ENCODE peak calls at places on chromosomes 11 and 22, in seven cellular contexts. W, Z, U, V, M, N and T are unnamed samples. For H3K4me1, the result is how much of the 10 kb centered on the place peaks cover.

GRCh38 chr11:124656759-124657627 is 16.5 kb downstream of the SIAE start:
- DNase-seq in W (no peak), Z (no peak), U (no peak), V (no peak), M (no peak), N (no peak), T (no peak)

GRCh38 chr11:28400236-28401100 is 292.3 kb downstream of the METTL15 start:
- DNase-seq in W (no peak), Z (no peak), U (no peak), V (no peak), M (no peak), N (no peak), T (no peak)

GRCh38 chr11:46330154-46330886 is 16.9 kb upstream of the DGKZ start:
- DNase-seq in W (no peak), Z (no peak), U (no peak), V (no peak), M (no peak), N (no peak), T (no peak)

GRCh38 chr22:43637267-43637666 is 174.8 kb downstream of the EFCAB6 start:
- DNase-seq in W (no peak), Z (no peak), U (no peak), V (no peak), M (no peak), N (no peak), T (no peak)

GRCh38 chr11:72523991-72524390 is 89.7 kb upstream of the CLPB start:
- DNase-seq in W (no peak), Z (no peak), U (no peak), V (no peak), M (no peak), N (no peak), T (no peak)

GRCh38 chr11:132779487-132779886 is 752.8 kb downstream of the OPCML start:
- DNase-seq in W (no peak), Z (no peak), U (no peak), V (no peak), M (no peak), N (no peak), T (no peak)

GRCh38 chr22:30947821-30948454 is 20.6 kb downstream of the MORC2 start:
- DNase-seq in W (peak), Z (peak), U (no peak), V (no peak), M (no peak), N (no peak), T (no peak)

GRCh38 chr11:31509017-31509411 is 408 bp downstream of the IMMP1L start:
- DNase-seq in W (no peak), Z (no peak), U (no peak), V (no peak), M (no peak), N (no peak), T (no peak)

GRCh38 chr22:31956360-31956759 is 12.0 kb downstream of the YWHAH start:
- DNase-seq in W (no peak), Z (no peak), U (no peak), V (no peak), M (no peak), N (no peak), T (no peak)

GRCh38 chr11:100875521-100875869 is 188.4 kb downstream of the ARHGAP42 start:
- DNase-seq in W (no peak), Z (no peak), U (no peak), V (no peak), M (no peak), N (no peak), T (no peak)

GRCh38 chr11:129215506-129216245 is 23.6 kb upstream of the ARHGAP32 start:
- DNase-seq in W (no peak), Z (no peak), U (no peak), V (no peak), M (no peak), N (no peak), T (no peak)

GRCh38 chr11:117052196-117053149 is 45.8 kb downstream of the SIK3 start:
- DNase-seq in W (no peak), Z (no peak), U (no peak), V (no peak), M (no peak), N (no peak), T (no peak)

GRCh38 chr11:2678396-2678795 is 21.4 kb downstream of the KCNQ1OT1 start:
- DNase-seq in W (no peak), Z (no peak), U (no peak), V (no peak), M (no peak), N (no peak), T (no peak)

GRCh38 chr22:32644252-32645100 is 157.0 kb upstream of the TIMP3 start:
- DNase-seq in W (peak), Z (peak), U (peak), V (peak), M (peak), N (peak), T (peak)

GRCh38 chr22:20748820-20749428 is 25.0 kb upstream of the SERPIND1 start:
- DNase-seq in W (no peak), Z (no peak), U (no peak), V (no peak), M (peak), N (no peak), T (no peak)

GRCh38 chr11:72724021-72724561 is 28.1 kb downstream of the ARAP1 start:
- DNase-seq in W (no peak), Z (no peak), U (no peak), V (no peak), M (no peak), N (no peak), T (no peak)

GRCh38 chr11:23406131-23406819 is 546.0 kb upstream of the CCDC179 start:
- DNase-seq in W (no peak), Z (no peak), U (no peak), V (no peak), M (no peak), N (peak), T (no peak)

GRCh38 chr11:17544181-17544622 is at the start of gene USH1C:
- DNase-seq in W (no peak), Z (no peak), U (no peak), V (no peak), M (peak), N (no peak), T (no peak)

GRCh38 chr11:96620464-96621044 is 230.7 kb downstream of the JRKL start:
- DNase-seq in W (no peak), Z (no peak), U (no peak), V (no peak), M (no peak), N (no peak), T (no peak)

DNA sequence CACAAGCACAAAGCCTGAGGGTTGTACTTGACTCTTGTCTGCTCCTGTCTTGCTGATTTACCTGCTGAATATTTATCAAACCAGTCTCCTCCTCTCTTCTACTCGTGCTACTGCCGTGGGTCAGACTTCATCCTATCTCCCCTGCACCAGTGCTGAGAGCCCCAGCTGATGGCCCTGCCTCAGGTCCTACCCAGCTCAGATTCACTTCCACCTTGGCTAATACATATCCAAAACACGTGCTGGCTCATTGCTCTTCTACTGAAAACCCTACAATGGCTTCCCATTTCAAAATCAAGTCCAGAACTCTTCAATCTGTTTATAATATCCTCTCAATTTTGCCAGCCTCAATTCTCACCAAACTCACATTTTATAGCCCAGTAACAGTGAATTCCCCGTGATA is 48.3 kb downstream of the RAB30 start:
- DNase-seq in W (no peak), Z (no peak), U (no peak), V (no peak), M (no peak), N (no peak), T (no peak)
- H3K4me1 ChIP-seq in W (under half), Z (under half), U (under half), V (under half), M (under half), N (half or more), T (half or more)

GRCh38 chr11:123429336-123429735 is 733 bp upstream of the GRAMD1B start:
- DNase-seq in W (no peak), Z (no peak), U (no peak), V (no peak), M (no peak), N (no peak), T (no peak)
- H3K4me3 ChIP-seq in W (peak), Z (no peak), U (no peak), V (no peak), M (no peak), N (no peak), T (peak)

GRCh38 chr11:111207213-111207612 is 38.3 kb upstream of the POU2AF2 start:
- DNase-seq in W (no peak), Z (no peak), U (no peak), V (no peak), M (no peak), N (no peak), T (no peak)

GRCh38 chr11:111206472-111206871 is 39.1 kb upstream of the POU2AF2 start:
- DNase-seq in W (no peak), Z (no peak), U (no peak), V (no peak), M (no peak), N (no peak), T (no peak)

GRCh38 chr11:111200010-111200534 is 45.5 kb upstream of the POU2AF2 start:
- DNase-seq in W (no peak), Z (no peak), U (no peak), V (no peak), M (no peak), N (no peak), T (no peak)

DNA sequence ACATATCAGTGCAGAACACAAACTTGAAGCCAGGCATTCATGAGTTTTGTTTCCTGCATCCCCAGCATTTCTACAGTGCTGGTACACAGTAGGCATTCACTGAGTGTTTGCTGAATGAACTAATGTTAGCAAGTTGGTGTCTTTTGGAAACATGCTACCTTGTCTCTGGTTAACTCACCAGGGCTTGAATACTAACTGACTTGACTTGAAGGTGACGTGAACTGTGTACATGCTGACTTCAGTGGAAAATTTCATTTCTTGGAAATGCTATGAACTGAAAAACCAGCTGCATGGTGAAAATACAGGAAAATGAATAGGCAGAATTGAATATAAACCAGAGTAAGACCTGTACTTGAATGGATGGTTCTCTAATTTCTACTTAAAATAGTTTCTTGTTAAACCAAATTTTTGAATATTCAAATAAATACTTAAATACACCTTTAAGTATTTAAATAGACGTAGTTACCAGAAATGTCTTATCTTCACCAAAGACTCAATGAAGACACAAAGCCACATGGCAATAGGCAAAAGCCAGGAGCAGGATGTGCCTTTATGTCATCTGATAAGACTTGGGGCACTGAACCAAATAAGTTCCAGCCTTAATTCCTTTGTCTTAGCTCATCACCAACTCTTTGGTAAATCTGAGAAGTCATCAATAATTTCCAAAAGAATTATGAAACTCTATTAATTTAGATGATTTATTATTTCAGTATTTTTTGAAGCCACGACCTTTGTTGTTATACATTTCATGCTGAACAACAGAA is 39.7 kb upstream of the POU2AF2 start:
- DNase-seq in W (no peak), Z (no peak), U (no peak), V (no peak), M (no peak), N (no peak), T (no peak)
- H3K27ac ChIP-seq in W (no peak), Z (no peak), U (no peak), V (peak), M (no peak), N (no peak), T (no peak)

DNA sequence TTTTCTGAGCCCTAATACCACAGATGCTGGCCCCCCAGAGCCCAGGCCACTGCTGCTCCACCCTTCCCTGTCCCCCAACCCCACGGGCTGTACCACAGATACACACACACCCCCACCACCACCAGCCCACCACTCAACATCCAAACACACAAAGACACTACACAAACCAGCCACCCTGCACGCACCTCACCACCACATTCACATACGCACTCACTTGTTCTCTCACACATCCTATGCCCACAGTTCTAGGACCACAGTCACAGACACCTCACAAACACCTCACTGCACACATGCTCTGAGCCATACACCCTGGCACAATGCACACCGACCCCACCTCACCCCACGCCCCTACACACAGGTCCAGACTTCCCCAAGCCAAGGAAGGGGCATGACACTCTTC is 22.5 kb upstream of the OAF start:
- DNase-seq in W (no peak), Z (no peak), U (peak), V (no peak), M (peak), N (peak), T (peak)
- H3K4me1 ChIP-seq in W (under half), Z (under half), U (under half), V (under half), M (under half), N (under half), T (under half)

GRCh38 chr11:67146516-67147226 is 27.6 kb downstream of the KDM2A start:
- DNase-seq in W (no peak), Z (no peak), U (no peak), V (no peak), M (no peak), N (no peak), T (no peak)
- H3K4me3 ChIP-seq in W (no peak), Z (no peak), U (no peak), V (no peak), M (no peak), N (no peak), T (no peak)

GRCh38 chr11:9600651-9601040 is 27.2 kb downstream of the WEE1 start:
- DNase-seq in W (no peak), Z (no peak), U (no peak), V (no peak), M (no peak), N (no peak), T (no peak)

GRCh38 chr11:9600166-9600565 is 26.7 kb downstream of the WEE1 start:
- DNase-seq in W (no peak), Z (no peak), U (no peak), V (no peak), M (no peak), N (no peak), T (no peak)

GRCh38 chr11:9604134-9604533 is 30.7 kb downstream of the WEE1 start:
- DNase-seq in W (no peak), Z (no peak), U (no peak), V (no peak), M (no peak), N (no peak), T (no peak)

GRCh38 chr11:9601876-9602199 is 28.4 kb downstream of the WEE1 start:
- DNase-seq in W (no peak), Z (no peak), U (no peak), V (no peak), M (no peak), N (no peak), T (no peak)

GRCh38 chr11:9601041-9601875 is 27.8 kb downstream of the WEE1 start:
- DNase-seq in W (peak), Z (peak), U (no peak), V (no peak), M (peak), N (no peak), T (peak)
- H3K27ac ChIP-seq in W (peak), Z (no peak), U (no peak), V (no peak), M (peak), N (no peak), T (no peak)

GRCh38 chr11:70304208-70304603 is 33.7 kb downstream of the PPFIA1 start:
- DNase-seq in W (no peak), Z (no peak), U (no peak), V (no peak), M (peak), N (peak), T (no peak)

GRCh38 chr11:70303070-70303469 is 32.6 kb downstream of the PPFIA1 start:
- DNase-seq in W (no peak), Z (no peak), U (peak), V (peak), M (peak), N (peak), T (no peak)

GRCh38 chr11:70301191-70301590 is 30.7 kb downstream of the PPFIA1 start:
- DNase-seq in W (no peak), Z (no peak), U (no peak), V (no peak), M (peak), N (no peak), T (no peak)

GRCh38 chr11:70299636-70300035 is 29.1 kb downstream of the PPFIA1 start:
- DNase-seq in W (no peak), Z (no peak), U (no peak), V (no peak), M (peak), N (peak), T (no peak)

GRCh38 chr11:70302086-70302752 is 31.7 kb downstream of the PPFIA1 start:
- DNase-seq in W (no peak), Z (no peak), U (no peak), V (no peak), M (peak), N (peak), T (no peak)
- H3K4me1 ChIP-seq in W (under half), Z (under half), U (under half), V (under half), M (under half), N (under half), T (under half)